ENCODE peak calls at places on chromosome 19, in four cellular contexts. M, T, Y and W are unnamed samples.

GRCh38 chr19:3398114-3398899 is 31.9 kb downstream of the NFIC start:
- DNase-seq in T (peak; percentile 84), M (peak; percentile 83), Y (peak; percentile 84), W (no peak)

GRCh38 chr19:32649751-32650150 is 25.2 kb downstream of the ANKRD27 start:
- DNase-seq in T (peak; percentile 74), Y (no peak), M (no peak), W (no peak)

GRCh38 chr19:3481241-3482090 is 1.1 kb upstream of the SMIM24 start:
- DNase-seq in Y (no peak), T (no peak), M (no peak), W (no peak)

GRCh38 chr19:31118292-31118925 is 230.8 kb downstream of the TSHZ3 start:
- DNase-seq in T (peak; percentile 17), Y (peak; percentile 23), M (no peak), W (no peak)

GRCh38 chr19:42295831-42296525 is 6.0 kb upstream of the PRR19 start:
- DNase-seq in M (peak; percentile 80), Y (peak; percentile 88), T (peak; percentile 84), W (no peak)

GRCh38 chr19:55300821-55301458 is 17.1 kb downstream of the BRSK1 start:
- DNase-seq in M (no peak), T (no peak), Y (no peak), W (no peak)

GRCh38 chr19:15357906-15358305 is 21.7 kb downstream of the AKAP8 start:
- DNase-seq in T (no peak), M (no peak), Y (no peak), W (no peak)

GRCh38 chr19:10699650-10700335 is 1.4 kb upstream of the QTRT1 start:
- DNase-seq in T (no peak), Y (no peak), M (peak; percentile 52), W (no peak)

GRCh38 chr19:47518139-47518538 is 3.3 kb upstream of the NAPA start:
- DNase-seq in T (no peak), M (no peak), Y (no peak), W (no peak)

GRCh38 chr19:45598267-45599011 is 3.6 kb downstream of the GPR4 start:
- DNase-seq in M (no peak), Y (no peak), T (peak; percentile 34), W (no peak)

GRCh38 chr19:28543244-28543776 is 669.6 kb downstream of the UQCRFS1 start:
- DNase-seq in M (no peak), T (no peak), Y (no peak), W (no peak)

GRCh38 chr19:46861691-46862503 is 1.1 kb downstream of the ARHGAP35 start:
- DNase-seq in Y (no peak), T (no peak), M (no peak), W (no peak)

GRCh38 chr19:56942749-56943148 is 102.2 kb upstream of the PEG3 start:
- DNase-seq in T (peak; percentile 30), Y (no peak), M (no peak), W (no peak)

GRCh38 chr19:48815870-48816501 is 5.2 kb upstream of the BCAT2 start:
- DNase-seq in T (no peak), Y (no peak), M (peak; percentile 56), W (no peak)

GRCh38 chr19:14031719-14032480 is at the start of gene IL27RA:
- DNase-seq in T (peak; percentile 76), M (peak; percentile 26), Y (peak; percentile 51), W (no peak)

GRCh38 chr19:47776568-47776967 is 1.9 kb upstream of the SELENOW start:
- DNase-seq in Y (no peak), T (no peak), M (peak; percentile 40), W (peak; percentile 97)

DNA sequence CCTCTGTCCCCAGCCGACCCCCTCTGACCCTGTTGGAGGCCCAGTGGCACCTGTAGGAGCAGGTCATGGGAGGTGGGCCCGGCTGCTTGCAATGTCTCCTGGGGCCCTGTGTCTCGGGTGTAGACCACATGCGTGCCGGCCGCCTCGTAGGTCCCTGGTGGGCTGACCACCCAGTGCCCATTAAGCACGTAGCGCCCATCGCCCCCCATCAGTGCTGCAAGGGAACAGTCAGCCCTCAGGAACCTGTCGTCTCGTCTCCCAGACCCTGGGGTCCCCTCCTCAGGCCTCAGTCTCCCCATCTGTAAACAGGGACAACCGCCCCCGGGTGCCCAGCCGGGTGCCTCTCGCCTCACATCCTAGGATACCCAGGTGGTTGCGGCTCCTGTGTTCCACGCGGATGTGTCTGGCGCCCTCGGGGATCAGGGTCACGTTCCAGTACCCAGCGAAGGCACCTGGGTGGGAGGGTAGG is 5.6 kb downstream of the ADAMTSL5 start:
- DNase-seq in Y (no peak), T (no peak), M (no peak), W (no peak)
- H3K27ac ChIP-seq in Y (peak overlapping the region; percentile 76), T (peak overlapping the region; percentile 88), M (no peak overlapping the region), W (peak overlapping the region; percentile 60)

DNA sequence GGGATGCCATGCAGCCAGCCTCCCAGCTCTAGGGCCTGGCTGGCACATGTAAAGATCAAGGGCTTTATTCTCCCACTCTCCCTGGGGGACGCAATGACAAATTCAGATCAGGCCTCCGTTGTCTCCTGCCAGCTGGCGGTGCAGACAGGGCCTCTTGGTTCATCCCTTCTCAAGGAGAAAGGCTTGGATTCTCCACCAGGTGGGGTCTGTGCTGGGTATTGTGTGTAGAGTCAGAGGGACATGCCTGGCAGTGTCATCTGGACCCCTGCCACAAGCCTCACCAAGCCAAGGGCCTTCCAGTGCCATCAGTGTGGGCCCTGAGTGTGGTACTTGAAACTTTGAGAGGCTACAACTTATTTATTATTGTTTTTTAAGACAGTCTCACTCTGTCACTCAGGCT is 8.4 kb upstream of the PTPRS start:
- DNase-seq in T (no peak), M (no peak), Y (no peak), W (no peak)
- H3K27ac ChIP-seq in T (no peak overlapping the region), M (no peak overlapping the region), Y (no peak overlapping the region), W (no peak overlapping the region)

DNA sequence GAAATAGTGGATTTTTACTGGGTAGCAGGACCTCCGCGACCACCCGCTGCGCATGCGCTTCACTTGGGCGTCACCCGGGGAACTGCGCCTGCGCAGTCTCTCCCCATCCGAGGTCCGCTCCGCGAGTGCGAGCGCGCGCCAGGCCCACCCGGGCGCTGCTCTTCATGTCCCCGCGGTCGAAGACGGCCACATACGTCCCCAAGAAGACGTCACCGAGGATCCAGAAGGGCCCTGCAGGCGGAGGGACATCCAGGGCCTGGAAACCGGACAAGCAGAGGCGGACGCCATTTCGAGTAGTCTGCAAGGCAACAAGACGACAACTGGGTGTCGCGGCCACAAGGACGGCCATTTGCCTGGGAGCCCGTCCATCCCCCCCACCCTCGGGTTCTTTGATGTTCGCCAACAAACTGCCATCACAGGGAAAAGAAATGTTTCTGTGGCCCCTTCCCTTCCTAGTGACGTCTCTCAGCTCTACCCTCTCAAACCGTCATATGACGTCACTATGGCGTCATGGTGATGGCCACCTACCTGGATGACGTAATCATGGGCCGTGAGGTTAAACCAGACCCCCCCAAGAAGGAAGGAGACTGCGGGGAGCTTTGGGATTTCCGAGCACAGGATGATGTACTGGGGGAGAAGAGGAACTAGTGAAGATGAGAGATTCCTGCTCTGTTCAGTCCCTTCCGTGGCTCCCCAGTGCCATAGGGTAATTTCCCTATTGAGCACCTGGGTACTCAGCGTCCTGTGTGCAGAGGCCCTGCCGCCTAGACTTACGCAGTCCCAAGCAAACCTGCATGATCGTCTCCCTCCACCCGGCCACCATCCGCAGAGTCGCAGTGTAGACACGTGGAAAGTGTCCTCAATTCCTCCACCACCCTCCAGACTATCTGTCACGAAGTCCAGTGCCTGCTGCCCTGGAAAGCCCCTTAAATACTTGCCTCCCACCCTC is 6.7 kb downstream of the NAPSA start:
- DNase-seq in Y (no peak), M (no peak), T (peak; percentile 74), W (no peak)
- H3K27ac ChIP-seq in Y (peak overlapping the region; percentile 79), M (peak overlapping the region; percentile 71), T (peak overlapping the region; percentile 83), W (no peak overlapping the region)

DNA sequence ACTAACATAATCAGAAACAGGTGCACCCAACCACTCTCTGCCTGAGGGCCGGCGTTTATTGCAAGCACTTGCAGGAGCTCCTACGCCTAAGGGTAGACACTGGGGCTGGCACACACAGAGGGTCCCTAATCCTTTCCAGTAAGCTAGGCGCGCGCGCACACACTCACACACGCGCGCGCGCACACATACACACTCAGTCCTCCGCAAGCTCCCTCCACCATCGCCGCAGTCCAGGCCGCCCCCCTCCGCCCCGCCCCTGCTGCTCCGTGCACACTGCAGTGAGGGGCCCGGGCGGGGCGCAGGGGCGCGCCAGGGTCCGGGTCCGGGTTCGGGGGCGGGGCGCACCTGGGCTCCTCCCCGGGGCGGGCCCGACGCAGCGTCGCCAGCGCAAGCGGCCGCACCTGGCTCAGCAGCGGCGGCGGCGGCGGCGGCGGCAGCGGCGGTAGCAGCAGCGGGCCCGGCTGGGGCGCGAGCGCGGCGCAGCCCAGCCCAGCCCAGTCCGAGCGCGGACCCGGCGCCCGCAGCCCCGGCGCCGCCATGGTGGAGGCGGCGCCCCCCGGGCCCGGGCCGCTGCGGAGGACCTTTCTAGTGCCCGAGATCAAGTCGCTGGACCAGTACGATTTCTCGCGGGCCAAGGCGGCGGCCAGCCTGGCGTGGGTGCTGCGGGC is at the start of gene CAMSAP3:
- DNase-seq in T (no peak), Y (no peak), M (peak; percentile 29), W (no peak)
- H3K27ac ChIP-seq in T (no peak within 1 kb of the TSS), Y (no peak within 1 kb of the TSS), M (peak within 1 kb of the TSS; percentile 78), W (no peak within 1 kb of the TSS)

GRCh38 chr19:37931941-37932655 is 25.1 kb downstream of the SIPA1L3 start:
- DNase-seq in M (peak; percentile 91), Y (peak; percentile 55), T (peak; percentile 32), W (peak; percentile 73)
- H3K27ac ChIP-seq in M (peak overlapping the region; percentile 66), Y (no peak overlapping the region), T (no peak overlapping the region), W (peak overlapping the region; percentile 84)

DNA sequence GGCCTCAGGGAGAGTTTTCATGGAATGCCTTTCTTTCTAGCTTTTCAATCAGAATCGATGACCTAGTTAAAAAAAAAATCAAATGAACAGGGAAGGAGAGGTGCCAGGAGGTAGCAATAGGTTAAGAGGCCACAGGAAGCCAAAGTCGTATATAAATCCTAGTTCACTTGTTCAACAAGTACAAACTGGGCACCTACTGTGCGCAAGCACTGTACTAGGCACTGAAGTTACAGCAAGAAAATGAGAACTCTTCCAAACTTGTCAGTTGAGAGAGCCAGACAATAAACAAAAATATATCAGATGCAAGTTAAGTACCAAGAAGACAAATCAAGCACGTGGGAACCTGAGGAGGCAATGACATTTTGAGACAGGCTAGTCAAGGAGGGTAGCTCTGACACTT is 6.1 kb downstream of the SUGP2 start:
- DNase-seq in Y (no peak), T (no peak), M (no peak), W (no peak)
- H3K27ac ChIP-seq in Y (no peak overlapping the region), T (no peak overlapping the region), M (peak overlapping the region; percentile 84), W (peak overlapping the region; percentile 44)

DNA sequence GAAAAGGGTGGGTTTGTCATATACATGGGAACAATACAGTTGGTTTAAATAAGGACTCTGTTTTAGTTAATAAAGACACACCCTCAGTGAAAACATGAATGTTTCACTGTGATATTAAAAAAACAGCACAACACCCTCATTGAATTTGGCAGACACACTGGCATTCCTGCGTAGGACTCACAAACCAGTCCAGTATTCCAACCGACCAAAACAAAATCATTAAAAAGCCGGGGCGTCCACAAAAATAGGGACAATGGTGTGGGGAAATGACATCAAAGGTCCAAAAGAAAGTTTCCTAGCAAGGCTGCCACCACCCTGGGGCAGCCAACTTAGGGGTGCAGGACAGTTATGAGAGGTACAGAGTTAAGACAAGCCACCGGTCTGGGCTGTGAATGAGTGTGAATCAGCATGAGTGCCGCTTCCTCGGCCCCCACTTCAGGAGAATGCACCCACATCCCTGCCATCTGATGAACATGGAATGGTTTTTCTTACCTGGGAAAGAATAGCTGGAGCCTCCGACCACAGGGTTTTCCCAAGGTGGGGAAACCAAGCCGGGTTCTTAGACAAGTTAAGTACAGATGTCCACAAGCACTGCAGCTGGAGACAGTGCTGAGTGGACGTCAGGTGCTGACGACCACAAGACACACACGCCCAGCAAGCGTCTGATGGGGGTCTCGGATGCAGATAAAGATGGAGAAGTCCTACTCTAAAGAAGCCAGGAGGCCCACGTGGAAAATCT is 73.3 kb downstream of the KLF2 start:
- DNase-seq in T (no peak), M (peak; percentile 55), Y (peak; percentile 60), W (no peak)
- H3K27ac ChIP-seq in T (peak overlapping the region; percentile 87), M (peak overlapping the region; percentile 92), Y (peak overlapping the region; percentile 50), W (no peak overlapping the region)

GRCh38 chr19:53870485-53870844 is 2.8 kb downstream of the MYADM start:
- DNase-seq in Y (no peak), T (no peak), M (no peak), W (no peak)
- H3K27ac ChIP-seq in Y (peak overlapping the region; percentile 97), T (peak overlapping the region; percentile 94), M (peak overlapping the region; percentile 93), W (no peak overlapping the region)

GRCh38 chr19:40412866-40413265 is 312 bp downstream of the PRX start:
- DNase-seq in Y (no peak), T (no peak), M (no peak), W (no peak)
- H3K27ac ChIP-seq in Y (no peak overlapping the region), T (peak overlapping the region; percentile 96), M (no peak overlapping the region), W (no peak overlapping the region)